ENCODE peak calls at places on chromosome 13, in five cellular contexts. F is SK-N-SH; X is stimulated activated CD8-positive, alpha-beta memory T cell treated with anti-CD3 and anti-CD28 coated beads, Interleukin-15, amount 100 ng/mL, for 4 hours; L is EL; C is IMR-90. S is an unnamed sample.

GRCh38 chr13:110340812-110341444 is 33.8 kb downstream of the COL4A2 start:
- DNase-seq in F (no peak), X (peak; percentile 27), L (peak; percentile 91), C (peak; percentile 93), S (peak; percentile 85)

GRCh38 chr13:108624108-108624507 is 5.3 kb upstream of the MYO16 start:
- DNase-seq in F (no peak), X (no peak), L (no peak), C (no peak), S (no peak)

GRCh38 chr13:33057019-33057785 is 41.0 kb downstream of the KL start:
- DNase-seq in F (peak; percentile 47), X (no peak), L (peak; percentile 27), C (peak; percentile 6), S (no peak)

GRCh38 chr13:98285852-98286594 is 109.0 kb upstream of the RNF113B start:
- DNase-seq in F (no peak), X (no peak), L (no peak), C (no peak), S (no peak)

GRCh38 chr13:20130012-20130411 is 30.8 kb downstream of the GJA3 start:
- DNase-seq in F (no peak), X (no peak), L (no peak), C (no peak), S (no peak)

GRCh38 chr13:29761815-29762214 is 88.6 kb downstream of the UBL3 start:
- DNase-seq in F (no peak), X (no peak), L (no peak), C (no peak), S (no peak)

GRCh38 chr13:99501952-99502310 is 659 bp downstream of the TM9SF2 start:
- DNase-seq in F (no peak), X (no peak), L (peak; percentile 26), C (peak; percentile 31), S (no peak)

GRCh38 chr13:112931028-112931934 is 37.7 kb upstream of the MCF2L start:
- DNase-seq in F (peak; percentile 71), X (no peak), L (peak; percentile 71), C (peak; percentile 76), S (no peak)

GRCh38 chr13:56351041-56351440 is 789.7 kb upstream of the PRR20A start:
- DNase-seq in F (no peak), X (no peak), L (no peak), C (no peak), S (no peak)

GRCh38 chr13:20074956-20075355 is 85.9 kb downstream of the GJA3 start:
- DNase-seq in F (no peak), X (no peak), L (no peak), C (no peak), S (no peak)

GRCh38 chr13:38542601-38543000 is 144.3 kb upstream of the FREM2 start:
- DNase-seq in F (no peak), X (no peak), L (peak; percentile 16), C (no peak), S (no peak)

GRCh38 chr13:60018536-60018935 is 145.2 kb downstream of the DIAPH3 start:
- DNase-seq in F (no peak), X (no peak), L (no peak), C (no peak), S (no peak)

GRCh38 chr13:99442273-99442895 is 58.9 kb upstream of the TM9SF2 start:
- DNase-seq in F (peak; percentile 58), X (no peak), L (peak; percentile 47), C (peak; percentile 45), S (no peak)

GRCh38 chr13:67023088-67023893 is 206.8 kb downstream of the PCDH9 start:
- DNase-seq in F (no peak), X (no peak), L (peak; percentile 31), C (peak; percentile 82), S (no peak)

GRCh38 chr13:84439108-84439507 is 556.8 kb upstream of the SLITRK1 start:
- DNase-seq in F (no peak), X (no peak), L (peak; percentile 73), C (peak; percentile 58), S (no peak)

GRCh38 chr13:48831248-48831647 is 144.5 kb upstream of the FNDC3A start:
- DNase-seq in F (no peak), X (no peak), L (no peak), C (peak; percentile 31), S (no peak)

GRCh38 chr13:98507060-98507797 is 69.7 kb downstream of the STK24 start:
- DNase-seq in F (peak; percentile 55), X (no peak), L (peak; percentile 59), C (no peak), S (no peak)

GRCh38 chr13:20713751-20714150 is 10.3 kb downstream of the IL17D start:
- DNase-seq in F (no peak), X (no peak), L (peak; percentile 81), C (peak; percentile 39), S (peak; percentile 81)

GRCh38 chr13:32316030-32316344 is 679 bp downstream of the BRCA2 start:
- DNase-seq in F (no peak), X (no peak), L (no peak), C (no peak), S (no peak)

GRCh38 chr13:40438022-40438692 is 228.3 kb downstream of the FOXO1 start:
- DNase-seq in F (no peak), X (no peak), L (no peak), C (no peak), S (no peak)

GRCh38 chr13:84658881-84659661 is 776.8 kb upstream of the SLITRK1 start:
- DNase-seq in F (no peak), X (no peak), L (no peak), C (peak; percentile 21), S (no peak)

GRCh38 chr13:35994131-35994966 is 136.8 kb downstream of the DCLK1 start:
- DNase-seq in F (no peak), X (no peak), L (peak; percentile 93), C (peak; percentile 4), S (peak; percentile 16)

GRCh38 chr13:101399365-101399764 is 16.9 kb downstream of the NALCN start:
- DNase-seq in F (no peak), X (no peak), L (peak; percentile 48), C (peak; percentile 34), S (no peak)

GRCh38 chr13:83992566-83993358 is 110.5 kb upstream of the SLITRK1 start:
- DNase-seq in F (no peak), X (no peak), L (peak; percentile 64), C (no peak), S (no peak)

GRCh38 chr13:47903836-47904235 is 97.2 kb downstream of the SUCLA2 start:
- DNase-seq in F (no peak), X (no peak), L (peak; percentile 77), C (peak; percentile 77), S (no peak)

GRCh38 chr13:94712287-94712811 is at the start of gene SOX21:
- DNase-seq in F (no peak), X (no peak), L (no peak), C (no peak), S (no peak)

GRCh38 chr13:33279414-33279813 is 6.1 kb downstream of the STARD13 start:
- DNase-seq in F (no peak), X (no peak), L (no peak), C (no peak), S (no peak)

GRCh38 chr13:51921790-51922740 is 60.3 kb downstream of the CCDC70 start:
- DNase-seq in F (no peak), X (no peak), L (no peak), C (peak; percentile 12), S (no peak)

S was measured in ascending aorta.